ENCODE peak calls at places on chromosomes 7 and 10, in five cellular contexts. C is body of pancreas, U is tibial nerve, S is IMR-90, K is A549. M is an unnamed sample.
A peak's percentile ranks its signal among the peaks of the same experiment; 100 is the strongest.

GRCh38 chr10:103618027-103618385 is 124.5 kb downstream of the NEURL1 start:
- DNase-seq in C (no peak), U (no peak), S (no peak), K (no peak), M (no peak)

GRCh38 chr7:136139392-136139791 is 162.2 kb upstream of the MTPN start:
- DNase-seq in C (no peak), U (no peak), S (no peak), K (no peak), M (no peak)

GRCh38 chr10:60434418-60435046 is 44.9 kb upstream of the ANK3 start:
- DNase-seq in C (peak; percentile 39), U (peak; percentile 62), S (peak; percentile 74), K (peak; percentile 24), M (no peak)

GRCh38 chr7:142933092-142933475 is 462 bp downstream of the TRPV5 start:
- DNase-seq in C (no peak), U (no peak), S (no peak), K (no peak), M (no peak)

GRCh38 chr7:133191787-133192186 is 61.1 kb upstream of the EXOC4 start:
- DNase-seq in C (no peak), U (no peak), S (no peak), K (no peak), M (no peak)

GRCh38 chr10:102710604-102711003 is 3.6 kb downstream of the ARL3 start:
- DNase-seq in C (no peak), U (no peak), S (peak; percentile 89), K (no peak), M (no peak)

GRCh38 chr10:30812018-30812851 is 182.7 kb upstream of the LYZL2 start:
- DNase-seq in C (peak; percentile 16), U (peak; percentile 80), S (peak; percentile 95), K (no peak), M (peak; percentile 95)

GRCh38 chr7:158422551-158423189 is 165.0 kb downstream of the PTPRN2 start:
- DNase-seq in C (no peak), U (no peak), S (no peak), K (no peak), M (no peak)

GRCh38 chr7:101108961-101109360 is 17.9 kb upstream of the SERPINE1 start:
- DNase-seq in C (no peak), U (no peak), S (no peak), K (peak; percentile 53), M (no peak)

GRCh38 chr7:108581655-108582491 is 12.2 kb downstream of the DNAJB9 start:
- DNase-seq in C (no peak), U (no peak), S (no peak), K (no peak), M (no peak)

GRCh38 chr7:47428780-47429472 is 153.0 kb downstream of the TNS3 start:
- DNase-seq in C (no peak), U (no peak), S (no peak), K (no peak), M (no peak)

GRCh38 chr7:43294080-43294630 is 181.7 kb downstream of the HECW1 start:
- DNase-seq in C (no peak), U (no peak), S (peak; percentile 78), K (peak; percentile 21), M (no peak)

GRCh38 chr7:30074422-30075030 is 46.3 kb downstream of the PLEKHA8 start:
- DNase-seq in C (no peak), U (no peak), S (peak; percentile 60), K (no peak), M (no peak)

GRCh38 chr10:122974034-122974433 is 6.2 kb upstream of the PSTK start:
- DNase-seq in C (no peak), U (no peak), S (peak; percentile 7), K (no peak), M (no peak)

GRCh38 chr10:70115948-70116682 is 16.5 kb downstream of the AIFM2 start:
- DNase-seq in C (peak; percentile 67), U (peak; percentile 66), S (peak; percentile 9), K (peak; percentile 64), M (no peak)

GRCh38 chr7:91628742-91629141 is 251.8 kb downstream of the MTERF1 start:
- DNase-seq in C (no peak), U (no peak), S (no peak), K (no peak), M (no peak)

GRCh38 chr7:96241834-96242233 is 80.1 kb downstream of the SLC25A13 start:
- DNase-seq in C (no peak), U (no peak), S (no peak), K (no peak), M (no peak)

GRCh38 chr10:6271663-6272062 is 68.9 kb downstream of the PFKFB3 start:
- DNase-seq in C (no peak), U (no peak), S (no peak), K (no peak), M (no peak)

GRCh38 chr7:140689199-140690152 is 7.0 kb upstream of the NDUFB2 start:
- DNase-seq in C (no peak), U (no peak), S (no peak), K (no peak), M (no peak)

GRCh38 chr7:81285142-81285871 is 366.5 kb upstream of the SEMA3C start:
- DNase-seq in C (no peak), U (no peak), S (peak; percentile 87), K (no peak), M (no peak)

GRCh38 chr7:5477723-5478531 is 54.3 kb upstream of the TNRC18 start:
- DNase-seq in C (no peak), U (no peak), S (no peak), K (peak; percentile 35), M (no peak)

GRCh38 chr7:106755641-106756040 is 94.7 kb upstream of the CCDC71L start:
- DNase-seq in C (no peak), U (no peak), S (no peak), K (no peak), M (no peak)

GRCh38 chr10:16681525-16681924 is 135.7 kb downstream of the RSU1 start:
- DNase-seq in C (no peak), U (no peak), S (peak; percentile 53), K (no peak), M (no peak)

GRCh38 chr7:135236727-135237126 is 3.1 kb downstream of the STRA8 start:
- DNase-seq in C (no peak), U (no peak), S (no peak), K (no peak), M (peak; percentile 11)

GRCh38 chr10:95693331-95693667 is 428 bp downstream of the TCTN3 start:
- DNase-seq in C (no peak), U (no peak), S (peak; percentile 2), K (no peak), M (no peak)

GRCh38 chr10:95697429-95697828 is 3.7 kb upstream of the TCTN3 start:
- DNase-seq in C (no peak), U (peak; percentile 41), S (no peak), K (no peak), M (no peak)

GRCh38 chr10:95698415-95698814 is 4.7 kb upstream of the TCTN3 start:
- DNase-seq in C (no peak), U (no peak), S (no peak), K (no peak), M (no peak)

GRCh38 chr10:95694665-95695064 is 938 bp upstream of the TCTN3 start:
- DNase-seq in C (peak; percentile 16), U (no peak), S (no peak), K (no peak), M (no peak)

DNA sequence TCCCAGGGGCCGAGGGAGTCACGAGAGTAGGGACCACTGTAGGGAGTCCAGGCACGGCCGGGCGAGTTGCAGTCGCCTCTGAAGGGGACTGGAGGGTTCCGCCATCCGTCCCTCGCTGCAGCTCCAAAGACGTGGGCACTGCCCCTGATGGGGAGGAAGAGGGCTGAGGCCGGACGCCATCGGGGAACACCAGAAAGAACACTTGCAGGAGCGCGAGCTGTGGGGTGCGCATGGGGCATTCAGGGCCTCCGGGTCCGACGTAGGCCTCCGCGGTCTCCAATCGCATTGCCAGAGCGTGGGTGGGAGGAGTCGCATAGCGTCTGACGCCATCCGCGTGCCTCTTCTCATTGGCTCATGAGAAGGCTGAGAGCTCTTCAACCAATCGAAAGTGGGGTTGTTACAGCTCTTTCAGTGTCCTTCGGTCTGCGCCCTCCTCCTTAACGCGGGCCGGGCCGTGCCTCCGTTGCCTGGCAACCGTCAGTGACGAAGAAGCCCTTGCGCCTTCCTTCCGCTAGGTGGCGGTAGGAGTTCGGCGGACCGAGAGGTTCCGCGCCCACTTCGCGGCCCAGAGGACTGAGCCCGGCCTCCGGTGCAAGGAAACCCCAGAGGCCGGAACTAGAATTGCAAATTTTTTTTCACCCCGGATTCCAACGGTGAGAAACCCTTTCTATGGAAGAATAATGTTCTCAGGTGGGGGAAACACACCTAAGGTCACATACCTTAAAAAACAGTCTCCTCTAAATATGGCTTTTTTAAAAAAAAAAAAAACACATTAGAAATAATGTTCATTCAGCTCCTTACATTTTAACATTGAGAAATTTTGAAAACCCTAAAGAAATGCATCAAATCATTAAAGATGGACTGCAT is at the start of gene TCTN3:
- DNase-seq in C (peak; percentile 97), U (peak; percentile 96), S (peak; percentile 100), K (peak; percentile 99), M (peak; percentile 99)
- TF ChIP-seq POLR2A in C (peak; percentile 80), U (no peak), S (peak; percentile 72), K (peak; percentile 88), M (peak; percentile 13)

GRCh38 chr10:86889997-86890396 is 67.4 kb downstream of the MMRN2 start:
- DNase-seq in C (no peak), U (no peak), S (no peak), K (no peak), M (no peak)
- H3K27ac ChIP-seq in C (no peak overlapping the region), U (no peak overlapping the region), S (no peak overlapping the region), K (no peak overlapping the region), M (no peak overlapping the region)

DNA sequence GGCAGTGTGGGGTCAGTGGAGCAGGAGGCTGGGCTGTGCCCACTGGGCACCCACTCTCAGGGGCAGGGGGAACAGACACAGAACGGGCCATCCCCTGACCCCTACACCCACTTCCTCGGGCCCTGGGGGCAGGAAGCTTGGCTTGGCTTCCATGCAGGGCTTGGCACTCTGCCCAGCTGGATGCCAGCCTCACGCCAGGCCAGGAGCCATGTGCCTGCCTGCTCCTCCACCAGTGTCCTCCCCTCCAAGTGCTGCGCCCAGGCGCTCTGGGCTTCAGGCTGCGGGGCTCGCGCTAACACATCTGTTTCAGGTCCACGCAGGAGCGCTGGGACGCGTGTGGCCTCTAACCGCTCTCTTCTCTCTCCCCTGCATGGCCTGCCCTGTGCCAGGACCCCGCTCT is 12.7 kb downstream of the LDB3 start:
- DNase-seq in C (no peak), U (no peak), S (no peak), K (no peak), M (no peak)
- H3K4me1 ChIP-seq in C (no peaks in the 10 kb centered on the region), U (peaks cover 31% of the 10 kb centered on the region), S (peaks cover 10% of the 10 kb centered on the region), K (no peaks in the 10 kb centered on the region), M (no peaks in the 10 kb centered on the region)

DNA sequence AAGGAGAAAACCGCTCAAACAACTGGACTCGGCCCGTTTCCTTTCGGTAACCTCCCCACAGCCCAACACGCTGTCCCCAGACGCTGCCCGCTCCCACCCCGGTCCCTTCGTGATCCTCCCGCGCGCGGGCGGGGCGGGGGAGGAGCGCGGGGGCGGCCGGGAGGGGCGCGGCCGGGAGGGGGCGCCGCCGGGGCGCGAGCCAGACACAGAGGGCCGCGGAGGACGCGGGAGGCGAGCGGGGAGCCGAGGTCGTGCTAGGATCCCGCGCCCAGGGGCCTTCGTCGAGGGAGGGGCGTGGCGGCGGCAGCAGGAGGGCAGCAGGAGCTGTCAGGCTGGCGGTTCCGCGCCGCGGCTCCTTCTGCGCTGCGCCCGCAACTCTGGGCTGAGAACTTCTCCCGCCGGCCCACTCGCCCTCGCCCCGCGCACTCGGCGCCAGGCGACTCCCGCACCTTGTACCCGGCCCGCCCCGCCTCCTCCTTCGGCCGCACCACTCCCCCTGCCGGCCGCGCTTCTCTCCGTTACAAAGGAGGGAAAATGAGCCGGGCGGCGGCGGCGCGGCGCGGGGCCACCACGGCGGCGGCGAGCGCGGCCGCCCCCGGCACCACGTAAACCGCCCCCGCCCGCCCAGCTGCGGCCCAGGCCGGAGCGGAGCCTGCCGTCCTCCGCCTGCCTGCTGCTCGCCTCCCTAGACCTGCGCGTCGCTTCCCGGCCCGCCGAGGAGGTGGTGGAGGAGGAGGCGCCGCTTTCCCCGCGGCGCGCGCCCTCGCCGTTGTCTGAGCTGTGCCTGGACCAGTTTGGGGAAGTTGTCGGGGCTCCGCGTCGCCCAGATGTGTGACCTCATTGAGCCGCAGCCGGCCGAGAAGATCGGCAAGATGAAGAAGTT is at the start of gene CDK14:
- DNase-seq in C (peak; percentile 84), U (peak; percentile 70), S (peak; percentile 53), K (peak; percentile 66), M (no peak)
- TF ChIP-seq POLR2A in C (peak; percentile 57), U (no peak), S (no peak), K (no peak), M (no peak)

M was measured in vagina.